ENCODE peak calls at places on chromosomes 16 and 17, in nine cellular contexts. J, T, D, R, F, P, K, E and W are unnamed samples.

GRCh38 chr17:46885415-46885814 is 34.0 kb downstream of the WNT9B start:
- DNase-seq in J (no peak), T (no peak), D (no peak), R (no peak), F (no peak), P (no peak), K (no peak), E (no peak), W (no peak)

GRCh38 chr16:1789643-1790045 is 3.9 kb downstream of the IGFALS start:
- DNase-seq in J (no peak), T (no peak), D (peak), R (no peak), F (no peak), P (peak), K (no peak), E (no peak), W (no peak)

GRCh38 chr17:76789235-76789788 is 51.4 kb downstream of the MFSD11 start:
- DNase-seq in J (no peak), T (no peak), D (no peak), R (no peak), F (peak), P (no peak), K (no peak), E (no peak), W (no peak)

GRCh38 chr17:79739148-79740062 is 8.7 kb downstream of the ENPP7 start:
- DNase-seq in J (no peak), T (no peak), D (no peak), R (no peak), F (no peak), P (peak), K (no peak), E (no peak), W (no peak)

GRCh38 chr17:43855061-43855460 is 8.1 kb downstream of the CD300LG start:
- DNase-seq in J (no peak), T (no peak), D (no peak), R (no peak), F (no peak), P (peak), K (no peak), E (no peak), W (no peak)

GRCh38 chr16:67914758-67915622 is 16.7 kb downstream of the CTRL start:
- DNase-seq in J (no peak), T (no peak), D (no peak), R (no peak), F (no peak), P (no peak), K (no peak), E (no peak), W (no peak)

GRCh38 chr16:81634380-81635121 is 144.5 kb upstream of the PLCG2 start:
- DNase-seq in J (no peak), T (no peak), D (no peak), R (no peak), F (peak), P (no peak), K (no peak), E (no peak), W (no peak)

GRCh38 chr16:586047-586644 is 3.7 kb upstream of the RAB40C start:
- DNase-seq in J (no peak), T (no peak), D (no peak), R (no peak), F (no peak), P (no peak), K (no peak), E (no peak), W (no peak)

GRCh38 chr16:84593825-84594724 is 23.8 kb downstream of the COTL1 start:
- DNase-seq in J (no peak), T (no peak), D (no peak), R (no peak), F (no peak), P (peak), K (peak), E (no peak), W (peak)

GRCh38 chr17:20920813-20921199 is 122.0 kb downstream of the USP22 start:
- DNase-seq in J (no peak), T (no peak), D (no peak), R (no peak), F (no peak), P (no peak), K (no peak), E (peak), W (no peak)

GRCh38 chr17:47720754-47721533 is 12.1 kb upstream of the TBX21 start:
- DNase-seq in J (no peak), T (no peak), D (no peak), R (peak), F (no peak), P (peak), K (peak), E (no peak), W (peak)

GRCh38 chr16:27620533-27620932 is 70.6 kb downstream of the KATNIP start:
- DNase-seq in J (no peak), T (no peak), D (no peak), R (no peak), F (no peak), P (no peak), K (no peak), E (no peak), W (no peak)

GRCh38 chr16:53094013-53094630 is 39.3 kb downstream of the CHD9 start:
- DNase-seq in J (no peak), T (no peak), D (peak), R (no peak), F (peak), P (no peak), K (peak), E (peak), W (no peak)

GRCh38 chr16:89544113-89544512 is 16.4 kb upstream of the RPL13 start:
- DNase-seq in J (no peak), T (no peak), D (no peak), R (no peak), F (no peak), P (no peak), K (no peak), E (no peak), W (no peak)

GRCh38 chr16:19389246-19389645 is 28.4 kb upstream of the TMC5 start:
- DNase-seq in J (no peak), T (peak), D (peak), R (no peak), F (peak), P (peak), K (no peak), E (peak), W (peak)

GRCh38 chr16:30417447-30418349 is 10.3 kb downstream of the ZNF771 start:
- DNase-seq in J (no peak), T (peak), D (peak), R (peak), F (peak), P (peak), K (peak), E (peak), W (peak)

GRCh38 chr17:21166599-21167265 is 40.0 kb downstream of the DHRS7B start:
- DNase-seq in J (no peak), T (no peak), D (no peak), R (no peak), F (no peak), P (no peak), K (no peak), E (no peak), W (no peak)

GRCh38 chr17:19017401-19017800 is 12.8 kb upstream of the FAM83G start:
- DNase-seq in J (no peak), T (no peak), D (no peak), R (no peak), F (no peak), P (no peak), K (no peak), E (no peak), W (no peak)

GRCh38 chr16:30570621-30571443 is 682 bp downstream of the ZNF688 start:
- DNase-seq in J (no peak), T (no peak), D (peak), R (no peak), F (peak), P (peak), K (no peak), E (no peak), W (no peak)

GRCh38 chr17:79388556-79389295 is 222.1 kb downstream of the RBFOX3 start:
- DNase-seq in J (peak), T (peak), D (peak), R (peak), F (peak), P (peak), K (no peak), E (peak), W (no peak)

GRCh38 chr17:8963665-8964258 is 1.7 kb downstream of the PIK3R5 start:
- DNase-seq in J (no peak), T (no peak), D (no peak), R (no peak), F (no peak), P (no peak), K (no peak), E (no peak), W (no peak)

GRCh38 chr17:2689411-2690164 is 22.0 kb downstream of the CLUH start:
- DNase-seq in J (no peak), T (no peak), D (peak), R (no peak), F (no peak), P (peak), K (no peak), E (no peak), W (no peak)

GRCh38 chr17:79042421-79043190 is 18.6 kb downstream of the C1QTNF1 start:
- DNase-seq in J (no peak), T (no peak), D (peak), R (peak), F (peak), P (peak), K (peak), E (peak), W (no peak)

GRCh38 chr17:76948301-76948700 is 80.1 kb downstream of the MGAT5B start:
- DNase-seq in J (no peak), T (no peak), D (no peak), R (no peak), F (no peak), P (peak), K (no peak), E (no peak), W (no peak)

GRCh38 chr16:50880926-50881325 is 139.0 kb downstream of the CYLD start:
- DNase-seq in J (no peak), T (no peak), D (no peak), R (no peak), F (no peak), P (no peak), K (no peak), E (no peak), W (no peak)

GRCh38 chr17:9917801-9918200 is 12.7 kb upstream of the RCVRN start:
- DNase-seq in J (no peak), T (no peak), D (no peak), R (no peak), F (no peak), P (no peak), K (no peak), E (no peak), W (no peak)

GRCh38 chr17:57899822-57900221 is 50.0 kb upstream of the MRPS23 start:
- DNase-seq in J (no peak), T (no peak), D (peak), R (no peak), F (no peak), P (no peak), K (no peak), E (peak), W (no peak)

GRCh38 chr16:27347930-27348685 is 34.3 kb downstream of the IL4R start:
- DNase-seq in J (no peak), T (no peak), D (no peak), R (no peak), F (no peak), P (no peak), K (no peak), E (no peak), W (no peak)

GRCh38 chr17:10096556-10096955 is 101.8 kb downstream of the GAS7 start:
- DNase-seq in J (no peak), T (no peak), D (no peak), R (no peak), F (no peak), P (no peak), K (no peak), E (no peak), W (no peak)

GRCh38 chr17:69573396-69573795 is 158.9 kb downstream of the MAP2K6 start:
- DNase-seq in J (no peak), T (no peak), D (no peak), R (no peak), F (no peak), P (no peak), K (no peak), E (no peak), W (no peak)

GRCh38 chr16:51898872-51899271 is 648.1 kb downstream of the TOX3 start:
- DNase-seq in J (no peak), T (no peak), D (no peak), R (no peak), F (no peak), P (no peak), K (no peak), E (no peak), W (no peak)

GRCh38 chr16:85570735-85571562 is 42.2 kb upstream of the GSE1 start:
- DNase-seq in J (no peak), T (no peak), D (peak), R (no peak), F (no peak), P (no peak), K (peak), E (no peak), W (no peak)

GRCh38 chr16:82639666-82640336 is 13.0 kb downstream of the CDH13 start:
- DNase-seq in J (no peak), T (peak), D (peak), R (peak), F (peak), P (peak), K (no peak), E (peak), W (peak)